ENCODE peak calls at places on chromosomes 4 and X, in six cellular contexts. S is stimulated activated CD4-positive, alpha-beta T cell treated with anti-CD3 and anti-CD28 coated beads, Interleukin-4, amount 100 ng/mL, for 24 hours; R is A549; K is skeletal muscle cell; X is NT2/D1; U is pancreas. F is an unnamed sample.

GRCh38 chrX:53442322-53442631 is 8.1 kb upstream of the HSD17B10 start:
- DNase-seq in S (no peak), R (no peak), K (no peak), X (no peak), U (no peak), F (no peak)

GRCh38 chrX:154372612-154373022 is 1.8 kb downstream of the FLNA start:
- DNase-seq in S (peak), R (peak), K (no peak), X (no peak), U (no peak), F (no peak)

GRCh38 chrX:11787564-11787963 is 29.5 kb downstream of the MSL3 start:
- DNase-seq in S (peak), R (peak), K (peak), X (peak), U (peak), F (peak)

GRCh38 chr4:98648602-98649001 is 9.8 kb downstream of the TSPAN5 start:
- DNase-seq in S (no peak), R (no peak), K (peak), X (no peak), U (no peak), F (no peak)

GRCh38 chr4:134421734-134422133 is 220.1 kb upstream of the PABPC4L start:
- DNase-seq in S (no peak), R (no peak), K (no peak), X (no peak), U (no peak), F (no peak)

GRCh38 chr4:69830529-69831269 is 29.2 kb downstream of the SULT1E1 start:
- DNase-seq in S (no peak), R (no peak), K (peak), X (no peak), U (peak), F (peak)

GRCh38 chrX:95536111-95536510 is 1148.5 kb upstream of the DIAPH2 start:
- DNase-seq in S (no peak), R (no peak), K (no peak), X (no peak), U (no peak), F (no peak)

GRCh38 chrX:130336531-130336930 is 3.2 kb upstream of the SLC25A14 start:
- DNase-seq in S (no peak), R (no peak), K (no peak), X (no peak), U (no peak), F (no peak)

GRCh38 chrX:6120329-6120728 is 108.3 kb downstream of the NLGN4X start:
- DNase-seq in S (no peak), R (no peak), K (no peak), X (no peak), U (no peak), F (no peak)

GRCh38 chrX:109619816-109620215 is 5.2 kb downstream of the KCNE5 start:
- DNase-seq in S (no peak), R (no peak), K (no peak), X (no peak), U (no peak), F (no peak)

GRCh38 chr4:124694961-124695598 is 17.5 kb downstream of the ANKRD50 start:
- DNase-seq in S (no peak), R (no peak), K (no peak), X (no peak), U (no peak), F (no peak)

GRCh38 chrX:148537556-148538182 is 37.3 kb downstream of the AFF2 start:
- DNase-seq in S (no peak), R (no peak), K (no peak), X (no peak), U (no peak), F (no peak)

F was measured in transverse colon.